ENCODE peak calls at places on chromosomes 11 and 22, in eight cellular contexts. D, K, L, Q, N, E, C and Z are unnamed samples.

GRCh38 chr11:106246495-106246894 is 169.0 kb downstream of the AASDHPPT start:
- DNase-seq in D (no peak), K (no peak), L (no peak), Q (no peak), N (no peak), E (no peak), C (no peak), Z (no peak)

GRCh38 chr11:64299847-64300648 is at the start of gene CATSPERZ:
- DNase-seq in D (no peak), K (no peak), L (no peak), Q (no peak), N (peak), E (no peak), C (no peak), Z (no peak)

GRCh38 chr11:117928818-117929567 is at the start of gene TMPRSS13:
- DNase-seq in D (no peak), K (no peak), L (peak), Q (no peak), N (peak), E (no peak), C (no peak), Z (no peak)

GRCh38 chr11:131796089-131796488 is 425.7 kb downstream of the NTM start:
- DNase-seq in D (no peak), K (no peak), L (no peak), Q (no peak), N (no peak), E (no peak), C (no peak), Z (no peak)

GRCh38 chr22:39530692-39531331 is 1.7 kb downstream of the RPS19BP1 start:
- DNase-seq in D (no peak), K (peak), L (no peak), Q (no peak), N (peak), E (no peak), C (no peak), Z (no peak)

GRCh38 chr22:47567741-47568140 is 805.3 kb downstream of the TBC1D22A start:
- DNase-seq in D (no peak), K (no peak), L (no peak), Q (no peak), N (no peak), E (no peak), C (no peak), Z (no peak)

GRCh38 chr22:31272522-31273446 is 19.5 kb downstream of the PIK3IP1 start:
- DNase-seq in D (peak), K (peak), L (peak), Q (peak), N (peak), E (peak), C (no peak), Z (no peak)

GRCh38 chr11:105719073-105719846 is 109.4 kb downstream of the GRIA4 start:
- DNase-seq in D (peak), K (peak), L (no peak), Q (peak), N (no peak), E (no peak), C (no peak), Z (no peak)

GRCh38 chr22:26547426-26547825 is 35.2 kb upstream of the TFIP11 start:
- DNase-seq in D (no peak), K (no peak), L (no peak), Q (no peak), N (no peak), E (no peak), C (no peak), Z (no peak)

GRCh38 chr22:24434472-24435322 is 7.3 kb downstream of the ADORA2A start:
- DNase-seq in D (peak), K (peak), L (peak), Q (no peak), N (peak), E (no peak), C (no peak), Z (peak)

GRCh38 chr22:26276530-26277200 is 107.4 kb downstream of the SEZ6L start:
- DNase-seq in D (no peak), K (no peak), L (no peak), Q (no peak), N (peak), E (no peak), C (no peak), Z (no peak)

GRCh38 chr11:121367434-121367833 is 74.9 kb downstream of the SC5D start:
- DNase-seq in D (peak), K (peak), L (no peak), Q (no peak), N (no peak), E (no peak), C (no peak), Z (no peak)

GRCh38 chr11:130181295-130182272 is 22.0 kb downstream of the ST14 start:
- DNase-seq in D (peak), K (peak), L (no peak), Q (peak), N (no peak), E (no peak), C (no peak), Z (no peak)

GRCh38 chr11:1921576-1922141 is 2.2 kb downstream of the TNNT3 start:
- DNase-seq in D (no peak), K (no peak), L (peak), Q (no peak), N (no peak), E (no peak), C (peak), Z (no peak)

GRCh38 chr11:68948948-68949347 is 31.8 kb downstream of the MRGPRD start:
- DNase-seq in D (no peak), K (no peak), L (no peak), Q (no peak), N (no peak), E (no peak), C (no peak), Z (no peak)

GRCh38 chr11:12200359-12201015 is 90.1 kb downstream of the MICAL2 start:
- DNase-seq in D (no peak), K (peak), L (peak), Q (no peak), N (no peak), E (no peak), C (no peak), Z (no peak)

GRCh38 chr11:119218141-119218878 is 12.2 kb downstream of the CBL start:
- DNase-seq in D (no peak), K (peak), L (no peak), Q (peak), N (peak), E (no peak), C (no peak), Z (no peak)

GRCh38 chr11:69588270-69588669 is 52.7 kb upstream of the CCND1 start:
- DNase-seq in D (no peak), K (peak), L (no peak), Q (peak), N (no peak), E (no peak), C (no peak), Z (no peak)

GRCh38 chr11:130092661-130093060 is 23.0 kb downstream of the APLP2 start:
- DNase-seq in D (no peak), K (no peak), L (no peak), Q (no peak), N (no peak), E (no peak), C (no peak), Z (no peak)

GRCh38 chr11:36818410-36818809 is 220.4 kb upstream of the RAG2 start:
- DNase-seq in D (peak), K (no peak), L (no peak), Q (peak), N (peak), E (peak), C (no peak), Z (no peak)

GRCh38 chr11:119169272-119169719 is 771 bp downstream of the NLRX1 start:
- DNase-seq in D (peak), K (no peak), L (peak), Q (peak), N (peak), E (peak), C (peak), Z (no peak)

GRCh38 chr11:117828641-117829368 is 4.3 kb upstream of the FXYD2 start:
- DNase-seq in D (peak), K (peak), L (peak), Q (peak), N (peak), E (no peak), C (peak), Z (no peak)

GRCh38 chr11:113577356-113578163 is 102.4 kb upstream of the DRD2 start:
- DNase-seq in D (no peak), K (no peak), L (no peak), Q (no peak), N (peak), E (no peak), C (no peak), Z (no peak)

GRCh38 chr11:8768625-8769333 is 86.2 kb downstream of the RPL27A start:
- DNase-seq in D (no peak), K (peak), L (no peak), Q (peak), N (peak), E (no peak), C (peak), Z (no peak)

GRCh38 chr11:72726266-72727220 is 25.7 kb downstream of the ARAP1 start:
- DNase-seq in D (no peak), K (no peak), L (no peak), Q (no peak), N (no peak), E (no peak), C (no peak), Z (no peak)

GRCh38 chr11:132490976-132491375 is 1041.3 kb downstream of the OPCML start:
- DNase-seq in D (no peak), K (no peak), L (peak), Q (no peak), N (no peak), E (no peak), C (no peak), Z (no peak)

GRCh38 chr11:61596539-61596938 is 15.7 kb upstream of the SYT7 start:
- DNase-seq in D (no peak), K (no peak), L (no peak), Q (no peak), N (no peak), E (no peak), C (no peak), Z (no peak)

GRCh38 chr11:34348919-34349318 is 8.9 kb downstream of the ABTB2 start:
- DNase-seq in D (no peak), K (no peak), L (no peak), Q (no peak), N (no peak), E (no peak), C (no peak), Z (no peak)

GRCh38 chr11:76074178-76075112 is 131.9 kb downstream of the WNT11 start:
- DNase-seq in D (no peak), K (peak), L (no peak), Q (no peak), N (no peak), E (no peak), C (no peak), Z (no peak)

GRCh38 chr11:105891685-105892084 is 130.4 kb downstream of the MSANTD4 start:
- DNase-seq in D (no peak), K (no peak), L (no peak), Q (no peak), N (no peak), E (no peak), C (no peak), Z (no peak)

GRCh38 chr22:46575915-46576555 is 38.6 kb upstream of the CELSR1 start:
- DNase-seq in D (no peak), K (no peak), L (peak), Q (peak), N (no peak), E (no peak), C (no peak), Z (no peak)

GRCh38 chr11:2752923-2753322 is 53.1 kb upstream of the KCNQ1OT1 start:
- DNase-seq in D (no peak), K (no peak), L (no peak), Q (no peak), N (no peak), E (no peak), C (no peak), Z (no peak)

GRCh38 chr11:62770778-62771143 is 435 bp upstream of the TAF6L start:
- DNase-seq in D (no peak), K (no peak), L (peak), Q (no peak), N (peak), E (peak), C (no peak), Z (no peak)

GRCh38 chr11:116885951-116886629 is 48.7 kb upstream of the APOA1 start:
- DNase-seq in D (no peak), K (no peak), L (no peak), Q (no peak), N (no peak), E (no peak), C (no peak), Z (no peak)

GRCh38 chr11:120137611-120138521 is at the start of gene TRIM29:
- DNase-seq in D (no peak), K (no peak), L (peak), Q (no peak), N (peak), E (peak), C (no peak), Z (no peak)

GRCh38 chr11:61270354-61271070 is 24.6 kb downstream of the VWCE start:
- DNase-seq in D (peak), K (no peak), L (no peak), Q (no peak), N (no peak), E (no peak), C (no peak), Z (no peak)

GRCh38 chr22:29143848-29144785 is 61.6 kb upstream of the EMID1 start:
- DNase-seq in D (no peak), K (no peak), L (peak), Q (no peak), N (no peak), E (no peak), C (peak), Z (no peak)

GRCh38 chr22:29138556-29138955 is 65.7 kb downstream of the KREMEN1 start:
- DNase-seq in D (no peak), K (no peak), L (no peak), Q (no peak), N (no peak), E (no peak), C (no peak), Z (no peak)

GRCh38 chr22:29139965-29140782 is 65.5 kb upstream of the EMID1 start:
- DNase-seq in D (no peak), K (no peak), L (no peak), Q (no peak), N (no peak), E (no peak), C (no peak), Z (no peak)

GRCh38 chr22:29142116-29142515 is 63.6 kb upstream of the EMID1 start:
- DNase-seq in D (no peak), K (no peak), L (no peak), Q (no peak), N (no peak), E (no peak), C (no peak), Z (no peak)

GRCh38 chr22:29141078-29141688 is 64.5 kb upstream of the EMID1 start:
- DNase-seq in D (no peak), K (no peak), L (no peak), Q (no peak), N (no peak), E (no peak), C (no peak), Z (no peak)
- TF ChIP-seq CTCF in D (no peak), K (no peak), L (no peak), Q (no peak), N (no peak), E (no peak), C (no peak), Z (no peak)

DNA sequence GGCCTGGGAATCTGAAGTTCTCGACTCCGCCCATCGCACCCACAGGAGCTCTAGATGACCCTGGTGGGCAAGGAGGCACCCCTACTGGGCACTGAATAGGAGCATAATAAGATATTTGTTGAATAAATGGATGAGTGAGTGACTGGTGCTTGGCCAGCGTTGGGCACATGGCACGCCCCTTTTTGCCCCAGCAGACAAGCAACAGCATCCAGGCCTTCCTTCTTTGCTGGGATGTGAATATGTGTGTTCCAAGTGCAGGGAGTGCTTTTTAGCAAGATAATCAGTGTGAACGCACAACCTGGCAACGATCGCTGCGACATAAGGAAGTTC is 450 bp upstream of the CELF1 start:
- DNase-seq in D (no peak), K (no peak), L (no peak), Q (no peak), N (no peak), E (no peak), C (no peak), Z (no peak)
- TF ChIP-seq CTCF in D (no peak), K (no peak), L (no peak), Q (no peak), N (peak), E (no peak), C (no peak), Z (no peak)

DNA sequence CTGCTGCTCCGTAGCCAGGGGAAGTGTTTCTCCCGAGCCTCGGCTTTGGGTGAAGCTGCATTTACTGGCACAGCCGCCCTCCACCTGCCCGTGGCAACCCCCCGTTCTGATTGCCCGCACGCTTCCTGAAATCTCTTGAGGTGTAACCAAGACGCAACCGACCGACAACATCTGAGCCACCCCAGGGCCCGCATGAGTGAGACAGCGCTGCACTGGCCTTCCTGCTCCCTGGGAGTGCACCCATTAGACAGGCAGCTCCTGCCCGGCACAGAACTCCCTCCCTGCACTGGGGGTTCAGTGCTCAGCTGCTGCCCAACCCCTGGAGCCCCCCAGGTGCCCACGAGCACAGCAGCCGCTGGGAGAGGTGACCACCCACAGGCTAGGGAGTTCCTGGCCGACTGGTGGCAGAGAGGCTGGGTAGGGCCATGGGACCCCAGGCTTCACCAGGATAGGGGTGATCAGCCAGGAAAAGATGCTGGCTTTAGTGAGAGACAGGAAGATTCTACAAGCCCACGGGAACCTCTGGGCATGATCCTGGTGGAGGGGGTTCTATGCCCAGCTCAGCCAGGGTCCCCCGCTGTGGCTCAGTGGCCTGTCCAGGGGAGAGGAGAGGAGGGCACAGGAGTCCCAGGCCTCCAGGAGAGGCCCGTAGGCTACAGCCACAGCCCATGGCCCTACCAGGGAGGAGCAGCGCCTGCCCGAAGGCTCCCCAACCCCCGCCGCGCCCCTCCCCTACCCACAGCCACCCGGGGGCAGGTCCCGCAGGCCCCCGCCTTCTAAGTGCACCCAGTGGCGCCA is 14.6 kb downstream of the PLXNB2 start:
- DNase-seq in D (no peak), K (no peak), L (no peak), Q (no peak), N (no peak), E (no peak), C (no peak), Z (no peak)
- TF ChIP-seq CTCF in D (no peak), K (no peak), L (no peak), Q (no peak), N (no peak), E (no peak), C (no peak), Z (no peak)

GRCh38 chr11:134028368-134028920 is 40.4 kb upstream of the JAM3 start:
- DNase-seq in D (no peak), K (no peak), L (no peak), Q (no peak), N (no peak), E (no peak), C (no peak), Z (no peak)

GRCh38 chr11:134033276-134033675 is 35.6 kb upstream of the JAM3 start:
- DNase-seq in D (no peak), K (no peak), L (no peak), Q (no peak), N (no peak), E (no peak), C (no peak), Z (no peak)

GRCh38 chr11:134032031-134032430 is 36.8 kb upstream of the JAM3 start:
- DNase-seq in D (no peak), K (no peak), L (no peak), Q (no peak), N (no peak), E (no peak), C (no peak), Z (no peak)

GRCh38 chr11:134032501-134033091 is 36.3 kb upstream of the JAM3 start:
- DNase-seq in D (no peak), K (no peak), L (peak), Q (no peak), N (peak), E (no peak), C (no peak), Z (no peak)

DNA sequence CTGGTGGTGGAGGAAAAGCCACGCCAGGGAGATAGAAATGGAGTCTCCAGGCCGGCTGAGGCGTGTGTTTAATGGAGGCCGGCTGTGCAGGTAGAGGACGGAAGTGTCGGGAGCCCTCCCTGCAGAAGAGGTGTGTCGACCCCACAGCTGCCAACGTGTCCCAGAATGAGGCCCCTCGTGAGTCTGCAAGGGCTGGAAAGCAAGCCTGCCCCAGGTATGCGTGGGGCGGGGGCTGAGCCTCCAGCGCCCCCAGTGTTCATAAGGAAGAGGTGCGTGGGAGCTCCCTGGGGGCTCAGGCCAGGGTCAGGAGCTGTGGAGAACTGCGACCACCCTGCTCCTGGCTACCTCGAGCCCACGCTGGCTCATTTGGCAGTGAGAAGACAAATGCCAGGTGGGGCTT is 38.0 kb upstream of the JAM3 start:
- DNase-seq in D (no peak), K (no peak), L (no peak), Q (no peak), N (peak), E (peak), C (no peak), Z (no peak)
- TF ChIP-seq CTCF in D (no peak), K (peak), L (no peak), Q (no peak), N (peak), E (peak), C (no peak), Z (peak)

GRCh38 chr22:30219049-30219448 is 27.5 kb downstream of the LIF start:
- DNase-seq in D (no peak), K (no peak), L (no peak), Q (no peak), N (no peak), E (no peak), C (no peak), Z (no peak)
- TF ChIP-seq CTCF in D (no peak), K (peak), L (no peak), Q (no peak), N (peak), E (peak), C (no peak), Z (no peak)

DNA sequence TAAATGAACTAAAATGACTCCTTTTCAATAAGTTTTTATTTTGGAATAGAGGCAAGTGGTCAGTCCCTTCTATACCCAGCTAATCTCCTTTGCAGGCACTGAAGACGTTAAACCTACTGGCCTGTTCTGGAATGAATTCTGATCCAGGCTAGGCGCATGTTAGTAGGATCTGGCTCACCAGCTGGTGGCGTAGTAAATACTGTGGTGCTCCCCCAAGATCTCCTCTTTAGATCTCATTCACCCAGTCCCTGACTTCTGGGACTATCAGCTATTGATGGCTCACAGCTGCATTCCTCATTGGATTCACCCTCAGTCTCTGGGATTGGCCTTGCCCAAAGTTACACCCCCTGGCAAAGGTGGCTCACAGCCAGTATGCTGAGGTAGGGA is 173.6 kb upstream of the DDI1 start:
- DNase-seq in D (no peak), K (no peak), L (no peak), Q (no peak), N (peak), E (no peak), C (no peak), Z (no peak)
- TF ChIP-seq CTCF in D (no peak), K (peak), L (no peak), Q (no peak), N (peak), E (no peak), C (no peak), Z (no peak)